ENCODE peak calls at places on chromosomes 12 and 14, in four cellular contexts. X is Calu3, L is left lung, W is ovary. F is an unnamed sample.

GRCh38 chr12:92541024-92541423 is 161.8 kb upstream of the PLEKHG7 start:
- DNase-seq in X (no peak), L (no peak), W (no peak), F (no peak)

GRCh38 chr12:94553130-94553519 is 93.5 kb upstream of the CEP83 start:
- DNase-seq in X (peak), L (no peak), W (peak), F (no peak)

GRCh38 chr14:50335389-50335788 is 23.3 kb downstream of the DMAC2L start:
- DNase-seq in X (no peak), L (no peak), W (peak), F (no peak)

GRCh38 chr14:69769623-69770022 is 2.7 kb downstream of the SRSF5 start:
- DNase-seq in X (no peak), L (no peak), W (no peak), F (no peak)

GRCh38 chr12:104958946-104959841 is 1.1 kb upstream of the SLC41A2 start:
- DNase-seq in X (no peak), L (no peak), W (no peak), F (no peak)

GRCh38 chr14:68376067-68376810 is 416.6 kb downstream of the ZFP36L1 start:
- DNase-seq in X (no peak), L (no peak), W (no peak), F (no peak)

GRCh38 chr12:10140001-10140400 is 10.0 kb upstream of the CLEC7A start:
- DNase-seq in X (peak), L (no peak), W (peak), F (peak)

GRCh38 chr12:33116284-33116683 is 219.7 kb upstream of the PKP2 start:
- DNase-seq in X (no peak), L (no peak), W (no peak), F (no peak)

GRCh38 chr14:33369041-33369440 is 430.4 kb downstream of the NPAS3 start:
- DNase-seq in X (no peak), L (no peak), W (no peak), F (no peak)

GRCh38 chr14:71625175-71625574 is 307.1 kb upstream of the RGS6 start:
- DNase-seq in X (no peak), L (no peak), W (no peak), F (no peak)

GRCh38 chr14:49508124-49508523 is 78.1 kb downstream of the RPS29 start:
- DNase-seq in X (no peak), L (no peak), W (no peak), F (no peak)

GRCh38 chr12:23433121-23433520 is 516.3 kb downstream of the SOX5 start:
- DNase-seq in X (no peak), L (no peak), W (no peak), F (no peak)

GRCh38 chr14:95496111-95496681 is 20.3 kb downstream of the SYNE3 start:
- DNase-seq in X (no peak), L (no peak), W (no peak), F (no peak)

GRCh38 chr12:123071401-123072304 is 79.2 kb downstream of the PITPNM2 start:
- DNase-seq in X (no peak), L (no peak), W (peak), F (no peak)

GRCh38 chr14:88951370-88951769 is 126.9 kb downstream of the TTC8 start:
- DNase-seq in X (no peak), L (no peak), W (no peak), F (no peak)

GRCh38 chr14:81450100-81450531 is 50.0 kb upstream of the STON2 start:
- DNase-seq in X (no peak), L (peak), W (peak), F (no peak)

GRCh38 chr14:87643005-87643404 is 350.0 kb downstream of the GALC start:
- DNase-seq in X (no peak), L (no peak), W (peak), F (no peak)

GRCh38 chr14:95220663-95221231 is 63.4 kb upstream of the DICER1 start:
- DNase-seq in X (no peak), L (no peak), W (no peak), F (no peak)

GRCh38 chr12:6958609-6959375 is 7.6 kb downstream of the PTPN6 start:
- DNase-seq in X (no peak), L (peak), W (no peak), F (peak)

GRCh38 chr12:49131973-49132461 is 822 bp upstream of the TUBA1B start:
- DNase-seq in X (no peak), L (no peak), W (no peak), F (no peak)

GRCh38 chr12:57147641-57147944 is 174 bp upstream of the LRP1-AS start:
- DNase-seq in X (no peak), L (no peak), W (peak), F (no peak)

GRCh38 chr14:51564986-51565604 is 86.6 kb upstream of the FRMD6 start:
- DNase-seq in X (peak), L (no peak), W (no peak), F (no peak)

GRCh38 chr14:54175298-54175942 is 218.8 kb upstream of the BMP4 start:
- DNase-seq in X (peak), L (no peak), W (peak), F (peak)

GRCh38 chr12:124605150-124605549 is 37.7 kb upstream of the NCOR2 start:
- DNase-seq in X (no peak), L (no peak), W (no peak), F (no peak)

GRCh38 chr12:11717533-11717961 is 68.1 kb downstream of the ETV6 start:
- DNase-seq in X (no peak), L (no peak), W (no peak), F (no peak)

GRCh38 chr12:102848832-102849231 is 68.2 kb downstream of the PAH start:
- DNase-seq in X (no peak), L (no peak), W (no peak), F (peak)

GRCh38 chr12:120230326-120230973 is 29.5 kb upstream of the RPLP0 start:
- DNase-seq in X (peak), L (no peak), W (peak), F (no peak)

GRCh38 chr12:575129-575502 is 88.1 kb downstream of the NINJ2 start:
- DNase-seq in X (no peak), L (no peak), W (no peak), F (no peak)

GRCh38 chr12:53049582-53050318 is at the start of gene TNS2:
- DNase-seq in X (no peak), L (no peak), W (peak), F (no peak)

GRCh38 chr14:76133103-76133502 is 18.6 kb upstream of the GPATCH2L start:
- DNase-seq in X (peak), L (no peak), W (no peak), F (peak)

GRCh38 chr14:104442107-104442551 is 137.4 kb upstream of the C14orf180 start:
- DNase-seq in X (no peak), L (no peak), W (no peak), F (no peak)

GRCh38 chr14:95157195-95157986 is at the start of gene DICER1:
- DNase-seq in X (peak), L (peak), W (peak), F (peak)

GRCh38 chr12:105204916-105205315 is 31.1 kb downstream of the APPL2 start:
- DNase-seq in X (no peak), L (no peak), W (no peak), F (peak)

GRCh38 chr14:78345346-78345745 is 175.2 kb downstream of the NRXN3 start:
- DNase-seq in X (no peak), L (no peak), W (no peak), F (no peak)

GRCh38 chr14:91878274-91878673 is 10.9 kb upstream of the TC2N start:
- DNase-seq in X (no peak), L (no peak), W (no peak), F (no peak)
- TF ChIP-seq CTCF in X (no peak), L (no peak), W (no peak), F (no peak)

DNA sequence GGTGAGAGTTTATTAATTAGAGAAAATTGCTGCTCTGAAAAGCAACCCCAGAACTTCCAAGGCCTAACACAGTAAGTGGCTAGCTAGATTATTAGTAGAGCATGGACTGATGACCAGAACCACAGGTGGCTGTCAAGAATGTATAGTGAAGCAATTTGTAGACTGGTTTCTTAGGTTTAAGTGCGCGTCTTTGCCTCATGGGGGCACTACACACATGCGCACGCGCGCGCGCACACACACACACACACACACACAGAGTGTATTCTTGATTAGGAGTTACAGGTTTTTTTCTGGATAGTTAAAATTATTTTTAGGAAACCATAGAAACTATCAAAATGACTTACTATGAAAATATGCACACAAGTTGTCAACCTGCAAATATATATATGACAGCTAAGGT is 66.5 kb downstream of the BHLHE41 start:
- DNase-seq in X (no peak), L (no peak), W (no peak), F (peak)
- TF ChIP-seq CTCF in X (no peak), L (no peak), W (no peak), F (no peak)

DNA sequence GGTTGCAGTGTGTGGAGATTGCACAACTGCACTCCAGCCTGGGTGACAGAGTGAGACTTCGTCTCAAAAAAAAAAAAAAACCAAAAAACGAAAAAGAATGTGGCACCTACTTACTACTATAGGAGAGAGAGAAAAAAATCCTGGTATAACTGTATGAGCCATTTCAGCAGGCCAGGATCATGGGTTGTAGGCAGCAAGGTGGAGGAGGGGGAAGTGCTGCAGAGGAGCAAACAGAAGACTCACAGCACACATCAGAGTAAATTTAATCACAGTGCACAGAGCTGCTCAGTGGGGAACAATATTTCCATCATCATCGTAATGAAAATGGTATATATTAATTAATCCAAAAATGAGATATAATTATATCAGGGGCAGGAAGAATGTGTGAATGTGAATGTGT is 175.8 kb downstream of the SLC2A13 start:
- DNase-seq in X (no peak), L (no peak), W (no peak), F (no peak)
- TF ChIP-seq CTCF in X (no peak), L (no peak), W (no peak), F (no peak)

GRCh38 chr14:34538871-34539406 is 562 bp downstream of the EAPP start:
- DNase-seq in X (no peak), L (no peak), W (no peak), F (no peak)

GRCh38 chr14:34536951-34537676 is 2.4 kb downstream of the EAPP start:
- DNase-seq in X (no peak), L (no peak), W (no peak), F (no peak)

GRCh38 chr14:34537677-34538009 is 1.9 kb downstream of the EAPP start:
- DNase-seq in X (no peak), L (no peak), W (no peak), F (no peak)

DNA sequence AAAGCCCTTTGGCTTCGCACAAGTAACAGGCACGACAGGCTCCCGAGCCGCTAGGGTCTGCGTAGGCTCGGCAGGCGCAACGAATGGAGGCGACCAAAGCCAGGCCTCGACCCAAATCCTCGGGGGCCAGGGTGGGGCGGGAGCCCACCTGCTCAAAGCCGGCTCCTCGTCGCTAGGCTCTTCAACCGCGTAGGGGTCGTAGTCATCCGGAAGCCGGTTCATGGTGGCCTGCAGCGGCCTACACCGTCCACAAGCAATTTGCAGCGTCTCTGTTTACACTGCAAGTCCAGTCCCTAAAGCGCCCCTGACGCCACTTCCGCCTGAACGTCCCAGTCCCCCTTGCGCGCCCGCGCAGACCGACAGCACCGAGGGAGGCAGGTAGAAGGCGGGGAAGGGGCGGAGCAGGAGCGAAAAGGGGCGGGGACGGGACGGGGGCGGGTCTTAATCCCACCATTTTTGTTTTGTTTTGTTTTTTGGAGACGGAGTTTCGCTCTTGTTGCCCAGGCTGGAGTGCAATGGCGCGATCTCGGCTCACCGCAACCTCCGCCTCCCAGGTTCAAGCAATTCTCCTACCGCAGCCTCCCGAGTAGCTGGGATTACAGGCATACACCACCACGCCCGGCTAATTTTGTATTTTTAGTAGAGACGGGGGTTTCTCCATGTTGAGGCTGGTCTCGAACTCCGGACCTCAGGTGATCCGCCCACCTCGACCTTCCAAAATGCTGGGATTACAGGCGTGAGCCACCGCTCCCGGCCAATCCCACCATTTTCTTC is at the start of gene EAPP:
- DNase-seq in X (peak), L (peak), W (peak), F (peak)
- TF ChIP-seq CTCF in X (no peak), L (no peak), W (no peak), F (no peak)

GRCh38 chr12:116094475-116094874 is 183.0 kb downstream of the MED13L start:
- DNase-seq in X (no peak), L (no peak), W (no peak), F (no peak)

GRCh38 chr12:116093915-116094314 is 183.6 kb downstream of the MED13L start:
- DNase-seq in X (no peak), L (no peak), W (no peak), F (no peak)

GRCh38 chr12:116092776-116093175 is 184.7 kb downstream of the MED13L start:
- DNase-seq in X (no peak), L (no peak), W (no peak), F (no peak)

GRCh38 chr12:116099664-116100432 is 177.6 kb downstream of the MED13L start:
- DNase-seq in X (no peak), L (no peak), W (no peak), F (no peak)

DNA sequence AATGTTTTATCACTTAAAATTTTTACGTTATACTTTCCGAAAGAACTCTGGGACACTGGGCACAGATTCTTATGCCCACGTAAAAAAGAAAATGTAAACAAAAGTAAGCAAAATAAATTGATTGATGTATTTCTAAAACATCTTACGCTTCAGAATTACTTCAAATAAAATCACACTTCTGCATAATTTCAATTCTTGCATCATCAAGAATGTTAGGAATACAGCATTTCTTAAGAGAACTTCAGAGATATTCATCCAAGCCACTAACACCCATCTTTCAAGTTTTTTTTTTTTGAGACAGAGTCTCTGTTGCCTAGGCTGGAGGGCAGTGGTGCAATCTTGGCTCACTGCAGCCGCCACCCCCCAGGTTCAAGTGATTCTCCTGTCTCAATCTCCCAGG is 180.6 kb downstream of the MED13L start:
- DNase-seq in X (no peak), L (no peak), W (no peak), F (no peak)
- TF ChIP-seq CTCF in X (no peak), L (no peak), W (no peak), F (no peak)

GRCh38 chr12:131827961-131828534 is at the start of gene MMP17:
- DNase-seq in X (peak), L (peak), W (peak), F (peak)
- TF ChIP-seq CTCF in X (no peak), L (no peak), W (no peak), F (peak)

F was measured in activated CD8-positive, alpha-beta T cell treated with anti-CD3 and anti-CD28 coated beads for 36 hours.